ENCODE peak calls at places on chromosomes 4 and X, in ten cellular contexts. X is esophagus squamous epithelium; B is neural progenitor cell; S is CD8-positive, alpha-beta T cell; Y is IMR-90; O is heart left ventricle; E is tibial artery; T is ascending aorta; A is K562; K is hepatocyte. V is an unnamed sample. For H3K4me1, the result is how much of the 10 kb centered on the place peaks cover.

GRCh38 chr4:169663894-169664293 is 43.5 kb downstream of the CLCN3 start:
- DNase-seq in X (no peak), B (peak), S (no peak), Y (peak), O (no peak), E (no peak), T (no peak), A (no peak), K (peak), V (no peak)

GRCh38 chr4:33715996-33716395 is 2528.3 kb downstream of the ARAP2 start:
- DNase-seq in X (no peak), B (no peak), S (no peak), Y (no peak), O (no peak), E (no peak), T (no peak), A (no peak), K (no peak), V (peak)

GRCh38 chrX:72540318-72540717 is 32.3 kb downstream of the HDAC8 start:
- DNase-seq in X (no peak), B (no peak), S (no peak), Y (peak), O (no peak), E (no peak), T (no peak), A (no peak), K (peak), V (peak)

GRCh38 chr4:85555210-85555609 is 80.3 kb downstream of the ARHGAP24 start:
- DNase-seq in X (no peak), B (no peak), S (no peak), Y (no peak), O (no peak), E (no peak), T (no peak), A (no peak), K (no peak), V (no peak)

GRCh38 chr4:13703096-13703495 is 75.6 kb upstream of the BOD1L1 start:
- DNase-seq in X (no peak), B (no peak), S (no peak), Y (no peak), O (no peak), E (no peak), T (no peak), A (no peak), K (no peak), V (no peak)

GRCh38 chr4:3630934-3631585 is 98.8 kb upstream of the LRPAP1 start:
- DNase-seq in X (no peak), B (no peak), S (no peak), Y (no peak), O (no peak), E (no peak), T (no peak), A (no peak), K (peak), V (peak)

GRCh38 chr4:176753049-176753448 is 39.7 kb downstream of the VEGFC start:
- DNase-seq in X (no peak), B (peak), S (no peak), Y (peak), O (no peak), E (no peak), T (no peak), A (no peak), K (no peak), V (peak)

GRCh38 chr4:11106769-11107168 is 321.9 kb downstream of the HS3ST1 start:
- DNase-seq in X (no peak), B (no peak), S (no peak), Y (no peak), O (no peak), E (no peak), T (no peak), A (no peak), K (peak), V (peak)

DNA sequence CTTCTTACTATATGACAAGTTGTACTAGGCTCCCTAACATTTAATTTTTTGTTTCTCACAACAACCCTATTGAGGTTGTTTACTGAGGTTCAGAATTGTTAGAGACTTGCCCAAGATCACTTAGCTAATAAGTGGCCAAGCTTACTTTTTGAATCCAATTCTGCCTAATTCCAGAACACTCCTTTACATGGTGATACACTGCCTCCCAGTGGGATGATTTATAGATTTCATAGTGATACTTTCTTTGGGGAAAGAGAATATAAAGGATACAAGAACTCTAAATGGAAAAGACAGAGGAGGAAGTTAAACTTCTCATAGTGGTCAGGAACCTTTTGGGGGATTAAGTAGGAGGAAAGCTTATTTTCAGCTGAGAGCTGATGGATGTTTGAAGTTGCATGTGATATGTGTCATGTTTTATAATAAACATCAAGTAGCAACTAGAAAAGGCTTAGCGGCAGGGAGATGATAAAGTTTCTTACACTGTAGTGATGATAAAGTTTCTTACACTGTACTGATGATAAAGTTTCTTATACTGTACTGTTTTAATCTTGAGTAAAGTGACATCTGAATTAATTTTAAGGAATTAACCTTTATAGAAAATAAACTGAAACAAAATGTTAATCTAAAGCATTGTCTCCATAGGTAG is 15.3 kb downstream of the STAG2 start:
- DNase-seq in X (no peak), B (no peak), S (no peak), Y (peak), O (no peak), E (no peak), T (no peak), A (no peak), K (peak), V (peak)
- TF ChIP-seq CTCF in X (peak), B (peak), S (peak), Y (peak), O (no peak), E (no peak), T (peak), A (peak), K (peak), V (peak)

GRCh38 chrX:66007851-66008250 is 32.0 kb downstream of the VSIG4 start:
- DNase-seq in X (no peak), B (no peak), S (no peak), Y (no peak), O (no peak), E (no peak), T (no peak), A (no peak), K (no peak), V (no peak)

GRCh38 chrX:66008403-66008970 is 31.4 kb downstream of the VSIG4 start:
- DNase-seq in X (no peak), B (no peak), S (no peak), Y (no peak), O (no peak), E (no peak), T (no peak), A (no peak), K (no peak), V (no peak)

GRCh38 chrX:66012094-66012534 is 27.8 kb downstream of the VSIG4 start:
- DNase-seq in X (no peak), B (no peak), S (no peak), Y (no peak), O (no peak), E (no peak), T (no peak), A (no peak), K (no peak), V (no peak)

GRCh38 chrX:66005832-66006449 is 33.9 kb downstream of the VSIG4 start:
- DNase-seq in X (no peak), B (no peak), S (no peak), Y (no peak), O (no peak), E (no peak), T (no peak), A (no peak), K (no peak), V (no peak)

DNA sequence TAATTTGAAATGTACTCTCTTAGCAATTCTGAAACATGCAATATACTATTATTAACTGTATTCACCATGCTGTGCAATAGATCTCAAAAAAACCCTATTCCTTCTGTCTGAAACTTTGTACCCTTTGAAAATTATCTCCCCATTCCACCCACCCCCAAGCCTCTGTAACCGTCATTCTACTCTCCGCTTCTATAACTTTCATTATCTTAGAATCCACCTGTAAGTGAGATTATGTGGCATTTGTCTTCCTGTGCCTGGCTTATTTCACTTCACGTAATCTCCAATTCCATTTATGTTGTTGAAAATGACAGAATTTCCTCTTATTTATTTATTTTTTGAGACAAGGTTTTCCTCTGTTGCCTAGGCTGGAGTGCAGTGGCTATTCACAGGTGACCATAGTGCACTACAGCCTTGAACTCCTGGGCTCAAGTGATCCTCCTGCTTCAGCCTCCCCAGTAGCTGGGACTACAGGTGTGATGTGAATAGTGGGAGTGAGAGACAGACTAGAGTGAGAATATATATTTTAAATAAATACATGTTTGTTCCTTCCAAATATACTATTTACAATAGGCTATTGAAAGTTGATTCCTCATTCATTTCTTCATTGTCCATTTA is 30.5 kb downstream of the VSIG4 start:
- DNase-seq in X (no peak), B (no peak), S (no peak), Y (no peak), O (no peak), E (no peak), T (no peak), A (no peak), K (no peak), V (no peak)
- H3K4me1 ChIP-seq in X (under half), B (under half), S (under half), Y (under half), O (under half), E (under half), T (under half), A (under half), K (under half), V (under half)

GRCh38 chr4:44760142-44760898 is 34.0 kb upstream of the GNPDA2 start:
- DNase-seq in X (no peak), B (peak), S (no peak), Y (peak), O (no peak), E (no peak), T (no peak), A (peak), K (peak), V (peak)
- H3K27ac ChIP-seq in X (no peak), B (no peak), S (no peak), Y (no peak), O (no peak), E (no peak), T (no peak), A (no peak), K (no peak), V (no peak)

DNA sequence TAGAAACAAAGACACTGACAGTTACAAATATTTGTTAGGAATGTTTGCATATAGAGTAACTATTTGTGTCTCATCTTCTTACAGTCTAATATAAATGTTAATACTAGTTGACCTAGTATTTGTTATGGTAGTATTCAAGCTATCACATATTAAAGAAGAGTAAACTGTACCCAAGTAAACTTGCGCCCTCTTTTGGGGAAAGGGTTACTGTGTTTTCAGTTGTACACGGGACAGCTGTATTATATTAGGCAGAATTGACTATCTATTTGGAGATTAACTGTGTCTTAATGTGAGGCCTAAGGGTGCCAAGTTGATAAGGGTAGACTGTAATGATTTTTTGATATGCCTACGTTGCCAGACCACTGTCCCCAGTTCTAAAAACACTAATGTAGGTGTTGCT is 172.9 kb upstream of the CXCL13 start:
- DNase-seq in X (no peak), B (peak), S (no peak), Y (no peak), O (no peak), E (no peak), T (no peak), A (no peak), K (no peak), V (peak)
- TF ChIP-seq CTCF in X (peak), B (peak), S (no peak), Y (no peak), O (no peak), E (no peak), T (no peak), A (peak), K (peak), V (no peak)

GRCh38 chr4:74110670-74111069 is 11.7 kb upstream of the CXCL2 start:
- DNase-seq in X (no peak), B (no peak), S (no peak), Y (no peak), O (no peak), E (no peak), T (no peak), A (no peak), K (no peak), V (no peak)

GRCh38 chr4:74111576-74111975 is 12.6 kb upstream of the CXCL2 start:
- DNase-seq in X (no peak), B (no peak), S (no peak), Y (no peak), O (no peak), E (no peak), T (no peak), A (no peak), K (no peak), V (no peak)

GRCh38 chr4:74114234-74114633 is 15.2 kb upstream of the CXCL2 start:
- DNase-seq in X (no peak), B (no peak), S (no peak), Y (peak), O (no peak), E (no peak), T (no peak), A (no peak), K (no peak), V (no peak)

GRCh38 chr4:74111990-74112389 is 13.0 kb upstream of the CXCL2 start:
- DNase-seq in X (no peak), B (peak), S (no peak), Y (peak), O (no peak), E (peak), T (peak), A (no peak), K (no peak), V (peak)

DNA sequence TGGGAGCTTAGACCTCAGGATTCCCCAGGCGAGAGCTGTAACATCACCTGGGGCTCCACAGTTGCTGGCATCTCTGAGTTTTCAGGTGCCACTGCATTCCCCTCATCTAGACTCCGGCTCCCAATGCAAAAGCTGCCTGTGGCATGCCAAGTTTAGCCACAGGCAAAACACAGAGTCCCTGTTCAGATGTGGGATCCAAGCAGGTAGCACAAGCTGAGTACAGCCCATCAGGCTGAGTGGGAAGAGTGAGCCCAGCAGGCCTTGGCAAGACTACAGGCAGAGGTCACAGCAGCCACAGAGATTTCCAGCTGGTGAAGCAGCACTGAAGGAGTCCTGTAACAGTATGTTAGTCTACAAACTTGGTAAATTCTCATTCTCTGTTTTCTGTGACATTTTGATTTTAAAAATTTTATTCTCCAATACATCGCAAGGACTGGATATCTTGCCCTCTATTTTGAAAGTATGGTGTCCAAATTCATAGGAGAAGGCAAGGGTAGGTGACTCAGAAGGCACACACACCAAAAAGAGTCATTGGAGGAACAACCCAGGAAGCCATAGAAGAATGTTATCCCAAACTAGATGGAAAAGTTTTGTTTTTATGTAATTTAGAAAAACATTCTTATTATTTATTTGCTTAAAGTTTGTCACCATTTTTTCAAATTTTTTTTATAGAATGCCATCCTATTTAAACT is 13.6 kb upstream of the CXCL2 start:
- DNase-seq in X (no peak), B (no peak), S (no peak), Y (peak), O (no peak), E (no peak), T (no peak), A (no peak), K (no peak), V (no peak)
- H3K4me1 ChIP-seq in X (half or more), B (under half), S (under half), Y (under half), O (under half), E (under half), T (half or more), A (under half), K (under half), V (under half)

GRCh38 chrX:71095033-71095432 is 618 bp upstream of the FOXO4 start:
- DNase-seq in X (no peak), B (no peak), S (no peak), Y (no peak), O (no peak), E (no peak), T (no peak), A (no peak), K (no peak), V (no peak)

GRCh38 chrX:71095555-71095970 is at the start of gene FOXO4:
- DNase-seq in X (peak), B (peak), S (peak), Y (peak), O (peak), E (peak), T (peak), A (peak), K (peak), V (peak)

GRCh38 chrX:71096702-71097032 is 1.0 kb downstream of the FOXO4 start:
- DNase-seq in X (no peak), B (no peak), S (no peak), Y (no peak), O (no peak), E (no peak), T (no peak), A (no peak), K (no peak), V (no peak)

GRCh38 chrX:71098302-71098701 is 2.7 kb downstream of the FOXO4 start:
- DNase-seq in X (peak), B (no peak), S (peak), Y (peak), O (peak), E (peak), T (peak), A (peak), K (peak), V (peak)

DNA sequence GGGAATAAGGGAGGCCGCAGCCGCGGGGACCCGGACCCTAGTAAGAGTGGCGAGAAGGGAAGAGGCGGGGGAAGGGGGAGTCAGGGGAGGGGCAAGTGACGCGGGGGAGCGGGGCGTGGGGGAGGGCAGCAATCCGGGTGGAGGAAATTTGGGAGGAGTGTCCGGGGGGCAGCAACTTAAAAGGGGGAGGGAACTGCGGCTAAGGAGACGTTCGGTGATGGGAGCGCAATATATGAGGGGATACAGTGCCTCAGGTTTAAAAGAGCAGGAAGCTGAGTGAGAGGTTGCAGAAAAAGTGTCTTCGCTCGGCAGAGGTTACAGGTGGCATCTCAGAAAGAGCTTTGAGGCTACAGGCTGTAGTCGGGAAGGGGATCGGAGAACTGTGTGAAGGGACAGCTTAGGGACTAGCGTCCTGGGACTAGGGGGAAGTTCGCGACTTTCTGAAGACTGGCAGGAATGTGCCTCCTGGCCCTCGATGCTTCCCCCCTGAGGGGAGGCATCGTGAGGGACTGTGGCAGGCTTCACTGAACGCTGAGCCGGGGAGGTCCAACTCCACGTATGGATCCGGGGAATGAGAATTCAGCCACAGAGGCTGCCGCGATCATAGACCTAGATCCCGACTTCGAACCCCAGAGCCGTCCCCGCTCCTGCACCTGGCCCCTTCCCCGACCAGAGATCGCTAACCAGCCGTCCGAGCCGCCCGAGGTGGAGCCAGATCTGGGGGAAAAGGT is 485 bp downstream of the FOXO4 start:
- DNase-seq in X (no peak), B (peak), S (no peak), Y (peak), O (no peak), E (peak), T (peak), A (peak), K (no peak), V (no peak)
- H3K27ac ChIP-seq in X (peak), B (no peak), S (peak), Y (no peak), O (peak), E (peak), T (peak), A (peak), K (peak), V (peak)

GRCh38 chr4:55509272-55509671 is 37.4 kb downstream of the CLOCK start:
- DNase-seq in X (no peak), B (no peak), S (no peak), Y (peak), O (no peak), E (no peak), T (no peak), A (no peak), K (no peak), V (no peak)
- TF ChIP-seq CTCF in X (no peak), B (no peak), S (no peak), Y (no peak), O (no peak), E (no peak), T (no peak), A (no peak), K (no peak), V (no peak)

DNA sequence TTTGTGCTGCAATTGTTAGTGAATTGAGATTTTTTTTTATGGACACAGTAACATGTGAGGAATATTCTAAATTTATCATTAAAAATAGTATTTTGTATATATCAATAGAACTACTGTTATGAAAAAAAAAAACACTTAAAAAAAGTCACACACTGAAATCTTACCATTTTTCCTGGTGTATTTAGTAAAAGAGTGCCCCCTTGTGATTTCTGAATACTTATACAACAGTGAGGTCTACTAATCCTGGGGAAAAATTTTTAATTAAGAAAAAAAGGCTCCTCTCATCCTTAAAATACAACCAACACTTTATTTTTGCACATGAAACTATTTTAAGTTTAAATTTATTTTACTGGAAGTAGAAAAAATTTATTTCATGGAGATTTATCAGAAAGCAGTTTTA is 56.4 kb upstream of the SPOCK3 start:
- DNase-seq in X (no peak), B (peak), S (no peak), Y (no peak), O (no peak), E (no peak), T (no peak), A (no peak), K (peak), V (peak)
- H3K4me1 ChIP-seq in X (under half), B (under half), S (under half), Y (under half), O (under half), E (under half), T (under half), A (under half), K (under half), V (under half)